ENCODE peak calls at places on chromosomes 1 and 21, in nine cellular contexts. P is prostate gland, W is upper lobe of left lung, H is stomach, C is HCT116, D is GM23338, K is suprapubic skin, J is SK-N-SH, E is sigmoid colon. X is an unnamed sample.

GRCh38 chr1:179883739-179884138 is 1.7 kb downstream of the TOR1AIP1 start:
- DNase-seq in E (no peak), J (no peak), H (no peak), K (no peak), P (no peak), D (peak), W (no peak), C (no peak), X (no peak)

GRCh38 chr1:201647094-201647493 is 108.2 kb downstream of the NAV1 start:
- DNase-seq in H (no peak), E (no peak), P (no peak), K (no peak), W (no peak), C (no peak), D (no peak), J (no peak), X (no peak)

GRCh38 chr1:1360511-1361169 is 2.3 kb upstream of the MXRA8 start:
- DNase-seq in E (peak), H (no peak), W (no peak), J (peak), K (peak), P (no peak), D (no peak), C (peak), X (peak)

GRCh38 chr1:50553921-50554320 is 130.7 kb upstream of the DMRTA2 start:
- DNase-seq in K (no peak), W (no peak), H (no peak), D (no peak), E (no peak), C (no peak), J (no peak), P (no peak), X (no peak)

GRCh38 chr1:115082949-115083348 is 6.4 kb downstream of the TSPAN2 start:
- DNase-seq in W (no peak), H (no peak), C (no peak), J (no peak), P (no peak), K (no peak), E (no peak), D (peak), X (no peak)

GRCh38 chr1:99829269-99829668 is 20.9 kb upstream of the AGL start:
- DNase-seq in P (no peak), H (no peak), E (no peak), K (no peak), W (no peak), D (no peak), J (no peak), C (no peak), X (no peak)

GRCh38 chr1:30039354-30040080 is 683.9 kb downstream of the MATN1 start:
- DNase-seq in H (no peak), C (no peak), D (no peak), P (no peak), J (no peak), W (no peak), E (no peak), K (no peak), X (no peak)

GRCh38 chr1:41773144-41773571 is 145.6 kb downstream of the HIVEP3 start:
- DNase-seq in C (no peak), K (no peak), W (peak), H (peak), J (no peak), E (no peak), D (no peak), P (peak), X (no peak)

GRCh38 chr21:36879827-36880226 is 86.6 kb downstream of the HLCS start:
- DNase-seq in P (no peak), E (no peak), J (no peak), C (no peak), H (no peak), K (no peak), D (no peak), W (no peak), X (no peak)

GRCh38 chr1:100445565-100445964 is 92.4 kb upstream of the GPR88 start:
- DNase-seq in H (no peak), E (no peak), W (no peak), P (no peak), K (no peak), D (no peak), J (no peak), C (no peak), X (no peak)

GRCh38 chr1:206459703-206460102 is 10.6 kb upstream of the IKBKE start:
- DNase-seq in E (no peak), D (no peak), P (no peak), J (no peak), C (no peak), W (no peak), H (no peak), K (no peak), X (no peak)

GRCh38 chr1:230140221-230141001 is 73.4 kb downstream of the GALNT2 start:
- DNase-seq in K (no peak), H (no peak), C (no peak), E (peak), D (peak), P (no peak), J (no peak), W (peak), X (no peak)

GRCh38 chr21:15063821-15064575 is 802 bp downstream of the NRIP1 start:
- DNase-seq in C (no peak), E (peak), H (peak), W (peak), J (peak), P (peak), D (peak), K (peak), X (no peak)

GRCh38 chr21:38228115-38228514 is 28.7 kb upstream of the KCNJ15 start:
- DNase-seq in P (peak), H (no peak), W (no peak), E (no peak), C (no peak), D (peak), J (no peak), K (no peak), X (no peak)

GRCh38 chr21:29193907-29194306 is 63.5 kb downstream of the MAP3K7CL start:
- DNase-seq in K (no peak), D (no peak), H (no peak), W (no peak), C (no peak), J (no peak), P (no peak), E (no peak), X (no peak)

GRCh38 chr1:8955367-8955766 is 9.7 kb downstream of the CA6 start:
- DNase-seq in C (no peak), E (no peak), P (no peak), J (no peak), H (no peak), K (no peak), D (no peak), W (no peak), X (no peak)

GRCh38 chr1:225201447-225201846 is 226.4 kb downstream of the LBR start:
- DNase-seq in J (no peak), E (no peak), C (no peak), P (no peak), K (no peak), W (no peak), H (no peak), D (no peak), X (no peak)

GRCh38 chr1:35876988-35877387 is 6.0 kb upstream of the AGO1 start:
- DNase-seq in C (no peak), W (no peak), D (peak), H (no peak), K (no peak), P (no peak), E (no peak), J (no peak), X (no peak)

GRCh38 chr1:207414606-207415108 is 39.5 kb upstream of the CR2 start:
- DNase-seq in E (no peak), K (no peak), H (no peak), W (no peak), P (no peak), J (no peak), C (no peak), D (no peak), X (no peak)

GRCh38 chr1:196393742-196394141 is 214.5 kb downstream of the KCNT2 start:
- DNase-seq in J (no peak), D (no peak), W (no peak), E (peak), K (peak), C (no peak), H (no peak), P (no peak), X (no peak)

GRCh38 chr1:62588000-62588399 is 9.3 kb upstream of the ANGPTL3 start:
- DNase-seq in E (no peak), C (no peak), H (no peak), P (no peak), D (no peak), K (no peak), J (no peak), W (no peak), X (no peak)

GRCh38 chr1:64282353-64282752 is 78.9 kb downstream of the UBE2U start:
- DNase-seq in H (no peak), K (no peak), J (peak), E (no peak), W (no peak), P (peak), C (no peak), D (no peak), X (peak)

GRCh38 chr1:59692591-59692990 is 122.2 kb upstream of the HOOK1 start:
- DNase-seq in E (no peak), D (no peak), P (no peak), C (no peak), W (no peak), J (peak), K (no peak), H (no peak), X (no peak)

GRCh38 chr1:150976879-150977694 is 2.5 kb upstream of the CERS2 start:
- DNase-seq in H (peak), K (no peak), J (no peak), E (peak), C (peak), W (peak), D (peak), P (peak), X (peak)

GRCh38 chr1:200739499-200740290 is 1.0 kb downstream of the CAMSAP2 start:
- DNase-seq in P (peak), H (peak), D (peak), E (peak), J (no peak), K (no peak), W (peak), C (no peak), X (peak)

GRCh38 chr1:109250454-109251276 is 1.3 kb downstream of the CELSR2 start:
- DNase-seq in D (no peak), J (peak), W (no peak), E (peak), H (no peak), C (no peak), P (no peak), K (peak), X (peak)

GRCh38 chr1:234675006-234675405 is 65.0 kb upstream of the IRF2BP2 start:
- DNase-seq in E (no peak), C (no peak), P (no peak), W (no peak), K (no peak), H (no peak), D (no peak), J (no peak), X (no peak)

GRCh38 chr1:234674218-234674815 is 64.3 kb upstream of the IRF2BP2 start:
- DNase-seq in C (no peak), P (no peak), E (no peak), K (no peak), W (no peak), J (no peak), D (no peak), H (no peak), X (no peak)

GRCh38 chr1:234675561-234675960 is 65.6 kb upstream of the IRF2BP2 start:
- DNase-seq in K (no peak), C (no peak), E (no peak), W (no peak), J (no peak), P (no peak), D (no peak), H (no peak), X (no peak)

GRCh38 chr1:234672349-234673135 is 62.6 kb upstream of the IRF2BP2 start:
- DNase-seq in J (no peak), E (no peak), K (no peak), P (no peak), D (no peak), C (no peak), W (no peak), H (no peak), X (no peak)

DNA sequence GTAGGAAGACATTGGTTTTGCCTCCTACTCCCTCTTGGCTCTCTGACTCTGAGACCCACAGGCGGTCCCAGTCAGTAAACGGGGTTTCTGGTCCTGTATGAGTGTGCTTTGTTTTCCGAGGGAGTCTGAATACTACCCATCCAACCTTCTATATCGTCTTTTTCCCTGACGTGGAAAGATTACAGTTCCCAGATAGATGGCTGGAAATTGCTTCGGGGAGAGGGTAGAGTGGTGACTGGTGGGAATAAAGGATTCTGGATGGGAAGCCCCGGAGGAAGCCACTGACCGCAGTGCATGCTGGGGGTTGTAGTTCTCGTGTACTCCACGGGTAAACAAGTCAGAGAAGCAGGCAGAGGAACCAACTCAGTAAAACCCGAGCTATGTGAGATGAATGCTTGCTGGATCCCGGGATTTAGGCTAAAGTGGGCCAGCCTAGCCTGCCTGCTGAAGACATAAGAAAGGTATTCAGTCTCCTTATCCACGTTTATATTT is 66.2 kb upstream of the IRF2BP2 start:
- DNase-seq in D (peak), H (peak), W (peak), P (peak), C (no peak), K (peak), E (peak), J (peak), X (peak)
- TF ChIP-seq POLR2AphosphoS5 in D (peak), H (no peak), W (no peak), P (peak), C (no peak), K (no peak), E (peak), J (peak), X (no peak)

DNA sequence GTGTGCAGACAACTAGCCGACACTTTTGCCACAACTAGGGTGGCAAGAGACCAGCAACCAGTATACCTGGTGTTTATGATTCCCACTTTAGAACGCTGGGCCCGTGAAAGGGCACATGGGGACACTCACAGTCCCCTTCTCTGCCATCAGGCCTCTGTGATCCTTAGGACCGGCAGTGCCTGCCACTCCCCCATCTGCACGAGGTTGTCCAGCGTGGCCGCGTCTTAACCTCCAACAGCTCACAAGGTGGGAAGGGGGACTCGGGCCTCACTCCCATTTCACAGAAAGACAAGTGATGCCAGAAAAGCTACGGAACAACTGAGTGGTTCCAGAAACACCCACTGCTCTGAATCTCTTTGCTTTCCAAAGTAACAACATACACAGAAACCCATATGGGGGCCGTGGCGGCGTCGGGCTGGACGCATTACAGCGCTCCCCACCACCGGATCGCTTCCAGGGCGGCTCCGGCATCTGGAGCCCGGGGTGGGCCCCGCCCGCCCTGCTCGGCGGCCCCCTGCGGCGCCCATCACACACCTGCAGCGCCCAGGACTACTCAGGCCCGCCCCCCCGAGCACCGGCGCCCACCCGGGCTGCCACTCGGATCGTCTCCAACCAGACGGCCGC is 1.0 kb downstream of the ZNF496 start:
- DNase-seq in E (no peak), K (no peak), C (no peak), H (no peak), W (no peak), D (peak), J (peak), P (no peak), X (no peak)
- TF ChIP-seq POLR2AphosphoS5 in E (no peak), K (no peak), C (no peak), H (no peak), W (no peak), D (peak), J (no peak), P (no peak), X (no peak)

DNA sequence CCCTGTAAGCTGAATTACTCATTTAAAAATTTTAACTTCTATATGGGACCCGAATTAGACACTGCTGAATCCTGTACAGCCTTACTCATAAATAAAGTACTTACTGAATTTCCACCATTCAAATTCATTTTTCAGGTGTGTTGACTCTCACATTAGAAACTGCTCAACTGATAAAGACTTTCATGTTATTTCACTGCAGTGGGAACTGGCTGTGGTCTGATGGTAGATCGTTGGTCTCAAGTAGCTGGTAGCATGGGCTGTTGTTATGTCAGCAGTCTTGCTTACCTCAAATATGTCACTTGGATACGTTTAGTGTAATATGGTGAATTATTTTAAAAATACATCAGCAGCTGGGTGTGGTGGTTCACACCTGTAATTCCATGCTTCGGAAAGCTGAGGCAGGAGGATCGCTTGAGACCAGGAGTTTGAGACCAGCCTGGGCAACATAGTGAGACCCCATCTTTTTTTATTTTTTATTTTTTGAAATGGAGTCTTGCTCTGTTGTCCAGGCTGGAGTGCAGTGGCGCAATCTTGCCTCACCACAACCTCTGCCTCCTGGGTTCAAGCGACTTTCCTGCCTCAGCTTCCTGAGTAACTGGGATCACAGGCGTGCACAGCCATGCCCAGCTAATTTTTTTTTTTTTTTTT is 10.4 kb downstream of the DEGS1 start:
- DNase-seq in P (no peak), W (no peak), K (no peak), C (no peak), H (no peak), E (no peak), J (no peak), D (no peak), X (no peak)
- TF ChIP-seq POLR2AphosphoS5 in P (no peak), W (no peak), K (no peak), C (no peak), H (no peak), E (no peak), J (no peak), D (no peak), X (no peak)

DNA sequence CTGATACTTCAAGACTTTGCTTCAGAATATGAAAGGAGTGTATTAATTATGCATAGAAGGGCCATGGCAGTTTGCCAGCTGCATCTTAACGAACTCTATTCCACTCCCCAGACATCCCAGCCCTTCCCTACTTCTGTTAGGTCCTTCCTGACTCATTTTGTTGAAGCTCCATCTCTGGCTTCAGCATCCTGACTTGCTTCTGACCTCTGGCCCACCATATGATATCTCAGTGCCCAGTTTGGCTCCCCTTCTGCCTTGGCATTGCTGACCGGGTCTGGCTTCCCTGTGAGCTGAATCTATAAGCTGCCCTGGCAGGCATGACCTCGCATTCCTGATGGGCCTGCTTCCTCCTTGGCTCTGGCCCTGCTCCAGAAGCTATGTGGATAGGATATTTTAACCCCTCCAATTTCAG is 27.6 kb upstream of the ARHGAP29 start:
- DNase-seq in W (no peak), K (no peak), D (no peak), C (no peak), H (peak), J (no peak), E (no peak), P (no peak), X (no peak)
- TF ChIP-seq POLR2AphosphoS5 in W (no peak), K (no peak), D (no peak), C (no peak), H (no peak), J (no peak), E (no peak), P (no peak), X (no peak)

GRCh38 chr1:234608720-234609527 is 1.1 kb downstream of the IRF2BP2 start:
- DNase-seq in P (no peak), E (peak), D (peak), J (no peak), C (no peak), H (peak), K (no peak), W (peak), X (peak)
- TF ChIP-seq POLR2AphosphoS5 in P (no peak), E (peak), D (no peak), J (peak), C (peak), H (peak), K (peak), W (peak), X (peak)

GRCh38 chr1:13950637-13951036 is 250.6 kb downstream of the PRDM2 start:
- DNase-seq in C (peak), H (no peak), J (peak), E (no peak), P (no peak), D (peak), K (no peak), W (no peak), X (no peak)
- TF ChIP-seq POLR2AphosphoS5 in C (no peak), H (no peak), J (no peak), E (no peak), P (no peak), D (no peak), K (no peak), W (no peak), X (no peak)

DNA sequence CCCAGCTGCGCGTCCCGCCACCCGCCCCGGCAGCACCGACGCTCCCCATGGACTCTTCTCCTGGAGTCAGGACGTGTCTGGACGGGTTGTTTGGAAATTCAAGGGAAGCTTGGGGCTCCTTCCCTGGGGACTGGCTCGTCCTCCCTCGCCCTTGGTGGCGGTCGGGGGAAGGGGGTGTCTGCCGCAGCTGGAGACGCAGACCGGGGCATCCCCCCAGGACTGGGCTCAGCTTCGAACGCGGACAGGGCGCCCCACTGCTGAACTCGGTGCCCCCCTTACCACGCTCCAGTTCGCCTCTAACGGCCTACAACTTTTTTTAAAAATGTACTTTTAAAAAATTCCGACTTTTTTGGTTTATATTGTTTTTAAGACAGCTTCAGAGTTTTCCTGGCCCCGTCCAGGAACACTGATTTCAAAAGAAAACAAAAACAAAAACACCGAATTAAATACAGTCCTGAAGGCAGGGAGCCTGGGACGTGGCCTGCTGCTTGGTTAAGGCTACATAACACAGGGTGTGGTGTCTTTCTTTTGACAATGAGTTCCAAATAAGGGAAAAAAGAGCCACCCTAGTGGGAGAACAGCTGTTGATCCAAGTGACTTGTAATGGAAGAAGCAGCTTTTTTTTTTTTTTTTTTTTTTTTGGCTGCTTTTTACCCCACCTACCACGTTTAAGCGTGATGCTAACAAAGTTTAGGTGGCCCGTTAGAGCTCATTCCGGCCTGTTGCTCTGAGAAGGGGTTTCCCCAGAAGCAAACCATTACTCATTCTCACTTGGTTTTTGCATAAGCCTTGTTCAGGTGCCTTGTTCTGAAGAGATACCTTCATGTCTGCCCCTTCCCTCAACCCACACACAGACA is 862 bp upstream of the DIPK1A start:
- DNase-seq in P (no peak), H (peak), J (peak), D (peak), C (peak), E (peak), K (peak), W (peak), X (no peak)
- TF ChIP-seq POLR2AphosphoS5 in P (peak), H (no peak), J (no peak), D (no peak), C (no peak), E (peak), K (no peak), W (no peak), X (no peak)